ENCODE peak calls at places on chromosomes 3 and 15, in nine cellular contexts. V is A673, O is GM23248, C is transverse colon, B is heart left ventricle, M is right cardiac atrium, A is heart right ventricle, Y is caudate nucleus, N is HepG2. D is an unnamed sample.

GRCh38 chr3:72274511-72275295 is 489.8 kb upstream of the PROK2 start:
- DNase-seq in V (peak), O (peak), C (peak), B (peak), M (peak), A (peak), Y (peak), N (no peak), D (no peak)

GRCh38 chr15:38878946-38879345 is 314.3 kb upstream of the RASGRP1 start:
- DNase-seq in V (no peak), O (no peak), C (no peak), B (no peak), M (no peak), A (no peak), Y (no peak), N (no peak), D (no peak)

GRCh38 chr15:45918839-45919238 is 284.0 kb downstream of the SQOR start:
- DNase-seq in V (no peak), O (no peak), C (no peak), B (peak), M (no peak), A (peak), Y (no peak), N (no peak), D (no peak)

GRCh38 chr3:112604536-112604935 is 36.4 kb downstream of the CCDC80 start:
- DNase-seq in V (no peak), O (peak), C (no peak), B (no peak), M (no peak), A (peak), Y (no peak), N (no peak), D (no peak)

GRCh38 chr3:33128706-33129105 is 14.9 kb downstream of the CRTAP start:
- DNase-seq in V (no peak), O (peak), C (no peak), B (no peak), M (no peak), A (no peak), Y (no peak), N (no peak), D (no peak)

GRCh38 chr3:29557186-29557585 is 276.3 kb downstream of the RBMS3 start:
- DNase-seq in V (no peak), O (no peak), C (no peak), B (no peak), M (no peak), A (no peak), Y (no peak), N (no peak), D (no peak)

GRCh38 chr15:68382286-68383007 is 49.5 kb downstream of the ITGA11 start:
- DNase-seq in V (no peak), O (peak), C (no peak), B (no peak), M (no peak), A (no peak), Y (no peak), N (no peak), D (no peak)

GRCh38 chr15:95025924-95026728 is 794.8 kb downstream of the MCTP2 start:
- DNase-seq in V (peak), O (peak), C (peak), B (peak), M (peak), A (peak), Y (no peak), N (no peak), D (no peak)

GRCh38 chr3:190319660-190320059 is 2.6 kb downstream of the CLDN1 start:
- DNase-seq in V (peak), O (no peak), C (no peak), B (no peak), M (no peak), A (no peak), Y (no peak), N (no peak), D (no peak)

GRCh38 chr3:141878812-141879211 is 2.4 kb downstream of the ATP1B3 start:
- DNase-seq in V (peak), O (peak), C (peak), B (no peak), M (no peak), A (no peak), Y (no peak), N (no peak), D (no peak)

GRCh38 chr15:68666812-68667450 is 88.1 kb downstream of the CORO2B start:
- DNase-seq in V (no peak), O (no peak), C (no peak), B (no peak), M (no peak), A (no peak), Y (no peak), N (no peak), D (no peak)

GRCh38 chr3:152291649-152292066 is 22.9 kb downstream of the MBNL1 start:
- DNase-seq in V (no peak), O (no peak), C (no peak), B (no peak), M (no peak), A (no peak), Y (no peak), N (no peak), D (no peak)

GRCh38 chr3:126133606-126134005 is 46.8 kb downstream of the ALDH1L1 start:
- DNase-seq in V (no peak), O (no peak), C (peak), B (no peak), M (peak), A (peak), Y (no peak), N (no peak), D (no peak)

GRCh38 chr15:78061963-78062427 is 15.5 kb downstream of the TBC1D2B start:
- DNase-seq in V (peak), O (peak), C (no peak), B (no peak), M (no peak), A (no peak), Y (no peak), N (no peak), D (peak)

GRCh38 chr15:92832992-92833438 is 67.1 kb upstream of the CHD2 start:
- DNase-seq in V (no peak), O (peak), C (no peak), B (no peak), M (no peak), A (peak), Y (no peak), N (no peak), D (no peak)

GRCh38 chr15:25684521-25685215 is 178.5 kb downstream of the ATP10A start:
- DNase-seq in V (no peak), O (peak), C (no peak), B (no peak), M (peak), A (no peak), Y (peak), N (no peak), D (no peak)

GRCh38 chr3:124234852-124235252 is 242.9 kb upstream of the ROPN1 start:
- DNase-seq in V (no peak), O (no peak), C (no peak), B (peak), M (peak), A (peak), Y (no peak), N (no peak), D (no peak)

GRCh38 chr3:177245257-177245656 is 48.0 kb upstream of the TBL1XR1 start:
- DNase-seq in V (no peak), O (no peak), C (no peak), B (no peak), M (no peak), A (no peak), Y (no peak), N (no peak), D (no peak)

GRCh38 chr3:177250108-177250507 is 52.8 kb upstream of the TBL1XR1 start:
- DNase-seq in V (no peak), O (no peak), C (no peak), B (no peak), M (no peak), A (no peak), Y (no peak), N (no peak), D (no peak)

GRCh38 chr3:177251756-177252155 is 54.5 kb upstream of the TBL1XR1 start:
- DNase-seq in V (no peak), O (no peak), C (no peak), B (no peak), M (no peak), A (no peak), Y (no peak), N (no peak), D (no peak)

GRCh38 chr3:177249203-177249602 is 51.9 kb upstream of the TBL1XR1 start:
- DNase-seq in V (no peak), O (no peak), C (peak), B (no peak), M (no peak), A (no peak), Y (no peak), N (no peak), D (no peak)
- H3K27ac ChIP-seq in V (no peak), O (no peak), C (peak), B (no peak), M (no peak), A (no peak), Y (no peak), N (no peak), D (no peak)

GRCh38 chr3:46692566-46692983 is 904 bp downstream of the ALS2CL start:
- DNase-seq in V (no peak), O (peak), C (peak), B (no peak), M (no peak), A (no peak), Y (no peak), N (no peak), D (no peak)

GRCh38 chr3:46694520-46694919 is 1.0 kb upstream of the ALS2CL start:
- DNase-seq in V (no peak), O (no peak), C (no peak), B (no peak), M (no peak), A (no peak), Y (no peak), N (no peak), D (no peak)

GRCh38 chr3:46695177-46695961 is 1.9 kb upstream of the ALS2CL start:
- DNase-seq in V (peak), O (peak), C (peak), B (peak), M (peak), A (peak), Y (no peak), N (no peak), D (no peak)

GRCh38 chr3:46693897-46694235 is 387 bp upstream of the ALS2CL start:
- DNase-seq in V (no peak), O (peak), C (peak), B (no peak), M (no peak), A (no peak), Y (no peak), N (no peak), D (no peak)

GRCh38 chr3:46693038-46693896 is at the start of gene ALS2CL:
- DNase-seq in V (peak), O (peak), C (peak), B (peak), M (peak), A (peak), Y (no peak), N (no peak), D (peak)
- H3K27ac ChIP-seq in V (no peak), O (no peak), C (peak), B (peak), M (peak), A (peak), Y (no peak), N (no peak), D (peak)

DNA sequence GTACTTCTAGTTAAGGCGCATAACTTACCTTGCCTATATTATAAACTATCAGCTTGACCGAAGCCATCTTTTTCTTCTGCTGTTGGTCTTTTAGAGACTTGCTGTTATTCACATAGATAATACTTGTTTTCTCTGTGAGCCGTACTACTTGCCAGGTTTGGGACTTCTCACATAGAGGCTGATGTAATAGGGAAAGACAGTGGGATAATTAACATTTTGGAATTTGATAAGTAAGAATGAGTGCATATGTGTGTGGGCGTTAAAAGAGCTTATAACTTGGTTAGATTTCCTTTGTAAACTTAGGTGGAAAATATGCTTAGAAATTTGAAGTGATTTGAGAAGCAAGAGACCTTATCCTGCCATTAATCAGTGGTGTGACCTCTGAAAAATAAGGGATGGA is 47.8 kb downstream of the FNDC3B start:
- DNase-seq in V (peak), O (peak), C (no peak), B (no peak), M (no peak), A (no peak), Y (no peak), N (no peak), D (no peak)
- H3K27ac ChIP-seq in V (peak), O (peak), C (peak), B (no peak), M (no peak), A (peak), Y (no peak), N (peak), D (no peak)

GRCh38 chr3:64653101-64653500 is 34.7 kb downstream of the ADAMTS9 start:
- DNase-seq in V (no peak), O (no peak), C (no peak), B (no peak), M (no peak), A (no peak), Y (no peak), N (no peak), D (no peak)

GRCh38 chr3:64650710-64651109 is 37.1 kb downstream of the ADAMTS9 start:
- DNase-seq in V (no peak), O (peak), C (no peak), B (no peak), M (no peak), A (no peak), Y (no peak), N (no peak), D (no peak)

GRCh38 chr3:64650096-64650622 is 37.6 kb downstream of the ADAMTS9 start:
- DNase-seq in V (no peak), O (no peak), C (no peak), B (no peak), M (no peak), A (no peak), Y (no peak), N (no peak), D (no peak)

GRCh38 chr3:64651791-64652241 is 36.0 kb downstream of the ADAMTS9 start:
- DNase-seq in V (no peak), O (peak), C (no peak), B (no peak), M (no peak), A (no peak), Y (no peak), N (no peak), D (no peak)

DNA sequence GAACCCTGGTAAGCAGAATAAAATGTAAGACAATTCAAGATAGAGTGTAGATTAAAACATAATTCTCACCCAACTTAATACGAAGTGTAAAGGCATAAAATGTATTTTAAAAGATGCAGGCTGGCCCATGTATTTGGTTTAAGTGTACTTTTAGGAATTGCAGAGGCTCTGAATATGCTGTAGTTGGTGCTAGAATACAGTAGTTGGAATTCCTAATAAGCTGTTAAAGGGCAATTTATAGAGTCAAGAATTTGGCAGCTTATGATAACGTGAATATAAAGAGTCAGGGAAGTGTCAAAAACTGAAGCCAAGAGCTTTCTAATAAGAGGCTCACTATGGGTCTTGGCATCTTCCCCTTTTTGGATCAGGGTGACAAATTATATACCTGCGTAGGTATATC is 36.5 kb downstream of the ADAMTS9 start:
- DNase-seq in V (no peak), O (peak), C (no peak), B (no peak), M (no peak), A (no peak), Y (no peak), N (no peak), D (no peak)
- H3K27ac ChIP-seq in V (no peak), O (peak), C (peak), B (no peak), M (no peak), A (peak), Y (no peak), N (no peak), D (no peak)

DNA sequence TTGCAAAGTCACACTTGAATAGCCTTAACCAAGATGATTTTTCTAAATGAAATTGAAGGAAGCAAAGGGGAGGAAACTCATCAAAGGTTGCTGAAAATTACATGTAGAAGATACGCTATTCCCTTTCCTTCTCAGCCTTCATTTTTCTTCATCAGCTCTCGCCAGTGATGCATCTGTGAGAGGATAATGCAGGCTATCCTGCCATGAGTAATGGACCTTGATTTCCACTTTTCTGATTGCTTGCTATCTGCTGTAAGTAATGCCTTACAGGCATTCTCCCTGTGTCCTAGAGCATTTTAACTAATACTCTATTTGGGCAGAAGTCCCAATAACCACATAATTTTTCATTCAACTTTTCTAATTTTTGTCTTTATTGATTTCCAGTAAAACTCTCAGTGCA is 162.6 kb downstream of the BBX start:
- DNase-seq in V (no peak), O (no peak), C (no peak), B (no peak), M (no peak), A (no peak), Y (no peak), N (no peak), D (no peak)
- H3K27ac ChIP-seq in V (no peak), O (no peak), C (no peak), B (no peak), M (no peak), A (peak), Y (no peak), N (peak), D (no peak)

GRCh38 chr15:56910801-56911200 is 7.6 kb upstream of the TCF12 start:
- DNase-seq in V (no peak), O (no peak), C (no peak), B (no peak), M (no peak), A (no peak), Y (no peak), N (no peak), D (no peak)

GRCh38 chr15:56913241-56913640 is 5.2 kb upstream of the TCF12 start:
- DNase-seq in V (no peak), O (no peak), C (no peak), B (no peak), M (no peak), A (no peak), Y (no peak), N (no peak), D (no peak)

GRCh38 chr15:56916825-56917477 is 1.5 kb upstream of the TCF12 start:
- DNase-seq in V (no peak), O (peak), C (no peak), B (no peak), M (no peak), A (no peak), Y (no peak), N (no peak), D (no peak)

GRCh38 chr15:56915888-56916287 is 2.6 kb upstream of the TCF12 start:
- DNase-seq in V (no peak), O (no peak), C (no peak), B (no peak), M (no peak), A (no peak), Y (no peak), N (no peak), D (no peak)

GRCh38 chr15:56913670-56914069 is 4.8 kb upstream of the TCF12 start:
- DNase-seq in V (peak), O (peak), C (no peak), B (no peak), M (no peak), A (no peak), Y (no peak), N (no peak), D (no peak)
- H3K27ac ChIP-seq in V (peak), O (no peak), C (no peak), B (no peak), M (no peak), A (peak), Y (no peak), N (no peak), D (no peak)

GRCh38 chr3:54121404-54122045 is 827 bp upstream of the CACNA2D3 start:
- DNase-seq in V (no peak), O (no peak), C (no peak), B (no peak), M (peak), A (no peak), Y (peak), N (no peak), D (no peak)
- H3K27ac ChIP-seq in V (no peak), O (no peak), C (peak), B (peak), M (peak), A (peak), Y (peak), N (no peak), D (no peak)

GRCh38 chr3:52722491-52722890 is 16.6 kb downstream of the SPCS1 start:
- DNase-seq in V (no peak), O (peak), C (no peak), B (no peak), M (no peak), A (no peak), Y (no peak), N (no peak), D (no peak)
- H3K27ac ChIP-seq in V (no peak), O (no peak), C (no peak), B (no peak), M (no peak), A (no peak), Y (no peak), N (no peak), D (no peak)

GRCh38 chr3:37040231-37040630 is 46.9 kb downstream of the MLH1 start:
- DNase-seq in V (no peak), O (peak), C (no peak), B (no peak), M (no peak), A (no peak), Y (no peak), N (no peak), D (no peak)
- H3K27ac ChIP-seq in V (no peak), O (no peak), C (no peak), B (no peak), M (no peak), A (peak), Y (no peak), N (no peak), D (no peak)